ENCODE peak calls at places on chromosomes 16 and 17, in seven cellular contexts. K is GM12878, R is K562, F is HCT116, D is H1, S is SK-N-SH, U is HepG2. J is an unnamed sample.

GRCh38 chr17:43356999-43357398 is 41.8 kb upstream of the ARL4D start:
- DNase-seq in K (no peak), R (no peak), F (no peak), D (no peak), S (no peak), U (no peak), J (no peak)

GRCh38 chr16:46826618-46827017 is 4.4 kb downstream of the C16orf87 start:
- DNase-seq in K (no peak), R (no peak), F (no peak), D (no peak), S (no peak), U (no peak), J (no peak)

GRCh38 chr17:76076765-76077581 is 2.0 kb upstream of the ZACN start:
- DNase-seq in K (no peak), R (no peak), F (no peak), D (peak), S (peak), U (no peak), J (no peak)

GRCh38 chr17:37516131-37516561 is 26.5 kb downstream of the DUSP14 start:
- DNase-seq in K (no peak), R (no peak), F (no peak), D (no peak), S (no peak), U (no peak), J (no peak)

GRCh38 chr16:1584926-1585487 is 26.9 kb downstream of the IFT140 start:
- DNase-seq in K (no peak), R (no peak), F (no peak), D (no peak), S (no peak), U (no peak), J (no peak)

GRCh38 chr17:31571124-31571892 is 179.8 kb downstream of the RAB11FIP4 start:
- DNase-seq in K (no peak), R (no peak), F (no peak), D (no peak), S (no peak), U (no peak), J (no peak)

GRCh38 chr16:74568961-74569631 is 37.8 kb downstream of the GLG1 start:
- DNase-seq in K (no peak), R (no peak), F (no peak), D (no peak), S (no peak), U (no peak), J (peak)

GRCh38 chr17:17129466-17129865 is 76.7 kb downstream of the PLD6 start:
- DNase-seq in K (no peak), R (no peak), F (no peak), D (no peak), S (no peak), U (no peak), J (no peak)

GRCh38 chr16:19114359-19115147 is 789 bp downstream of the ITPRIPL2 start:
- DNase-seq in K (no peak), R (no peak), F (no peak), D (peak), S (peak), U (no peak), J (peak)

GRCh38 chr16:55437627-55438026 is 41.4 kb upstream of the MMP2 start:
- DNase-seq in K (no peak), R (no peak), F (no peak), D (no peak), S (no peak), U (no peak), J (no peak)

GRCh38 chr17:54899721-54900456 is 763 bp upstream of the TOM1L1 start:
- DNase-seq in K (no peak), R (peak), F (no peak), D (peak), S (peak), U (peak), J (no peak)

GRCh38 chr16:51713502-51713901 is 562.4 kb upstream of the SALL1 start:
- DNase-seq in K (no peak), R (no peak), F (no peak), D (no peak), S (no peak), U (no peak), J (no peak)

GRCh38 chr17:80474231-80474932 is 2.0 kb downstream of the NPTX1 start:
- DNase-seq in K (no peak), R (peak), F (peak), D (no peak), S (peak), U (no peak), J (peak)

GRCh38 chr16:87350681-87351319 is 32.8 kb downstream of the FBXO31 start:
- DNase-seq in K (no peak), R (no peak), F (no peak), D (no peak), S (peak), U (no peak), J (no peak)

GRCh38 chr16:4240624-4241023 is 1.3 kb downstream of the SRL start:
- DNase-seq in K (no peak), R (no peak), F (no peak), D (no peak), S (peak), U (no peak), J (no peak)

GRCh38 chr17:66431910-66432309 is 129.5 kb downstream of the PRKCA start:
- DNase-seq in K (no peak), R (no peak), F (no peak), D (no peak), S (no peak), U (no peak), J (no peak)

GRCh38 chr17:13584701-13585080 is 17.0 kb downstream of the HS3ST3A1 start:
- DNase-seq in K (no peak), R (no peak), F (no peak), D (no peak), S (no peak), U (no peak), J (no peak)

GRCh38 chr17:77320046-77320445 is 179.3 kb downstream of the SEC14L1 start:
- DNase-seq in K (no peak), R (no peak), F (no peak), D (no peak), S (peak), U (no peak), J (no peak)

GRCh38 chr17:37706446-37706845 is 38.4 kb downstream of the HNF1B start:
- DNase-seq in K (no peak), R (no peak), F (no peak), D (no peak), S (no peak), U (peak), J (no peak)

DNA sequence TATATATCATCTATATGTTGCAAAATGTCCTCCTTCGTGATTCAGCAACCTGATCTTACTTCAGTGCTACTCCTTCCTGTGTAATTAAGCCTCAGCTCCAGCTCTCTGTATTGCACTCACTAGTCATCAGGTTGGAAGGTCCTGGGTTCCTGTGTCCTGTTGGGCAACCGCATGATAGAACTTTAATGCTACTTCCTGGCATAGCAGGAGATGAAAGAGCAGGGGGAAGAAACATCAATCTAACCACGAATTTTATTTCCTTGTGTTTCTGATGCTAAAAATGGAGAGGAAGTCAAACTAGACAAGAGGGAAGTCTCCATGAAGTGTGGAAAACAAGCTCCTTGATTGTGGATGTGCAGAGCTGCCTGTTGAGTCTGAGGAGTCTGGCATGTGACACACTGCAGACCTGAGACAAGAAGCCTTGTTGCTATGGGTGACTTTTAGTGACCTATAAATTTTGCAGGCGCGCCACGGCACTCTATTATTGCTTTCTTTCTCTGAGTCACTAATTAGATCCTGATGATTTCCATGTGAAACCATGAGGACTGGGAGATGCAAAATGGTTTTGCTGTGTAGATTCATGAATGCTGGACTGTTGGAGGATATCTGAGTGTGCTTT is 25.6 kb downstream of the IGSF6 start:
- DNase-seq in K (no peak), R (no peak), F (peak), D (no peak), S (peak), U (peak), J (no peak)
- TF ChIP-seq JUND in K (no peak), R (no peak), F (no peak), D (no peak), S (peak), U (no peak), J (no peak)

GRCh38 chr17:83057397-83057761 is 22.0 kb upstream of the METRNL start:
- DNase-seq in K (no peak), R (no peak), F (no peak), D (no peak), S (peak), U (no peak), J (no peak)
- TF ChIP-seq JUND in K (no peak), R (no peak), F (no peak), D (no peak), S (no peak), U (no peak), J (no peak)

GRCh38 chr17:751269-752001 is 629 bp downstream of the GEMIN4 start:
- DNase-seq in K (no peak), R (peak), F (no peak), D (peak), S (peak), U (no peak), J (peak)
- TF ChIP-seq JUND in K (no peak), R (no peak), F (no peak), D (no peak), S (no peak), U (no peak), J (no peak)

DNA sequence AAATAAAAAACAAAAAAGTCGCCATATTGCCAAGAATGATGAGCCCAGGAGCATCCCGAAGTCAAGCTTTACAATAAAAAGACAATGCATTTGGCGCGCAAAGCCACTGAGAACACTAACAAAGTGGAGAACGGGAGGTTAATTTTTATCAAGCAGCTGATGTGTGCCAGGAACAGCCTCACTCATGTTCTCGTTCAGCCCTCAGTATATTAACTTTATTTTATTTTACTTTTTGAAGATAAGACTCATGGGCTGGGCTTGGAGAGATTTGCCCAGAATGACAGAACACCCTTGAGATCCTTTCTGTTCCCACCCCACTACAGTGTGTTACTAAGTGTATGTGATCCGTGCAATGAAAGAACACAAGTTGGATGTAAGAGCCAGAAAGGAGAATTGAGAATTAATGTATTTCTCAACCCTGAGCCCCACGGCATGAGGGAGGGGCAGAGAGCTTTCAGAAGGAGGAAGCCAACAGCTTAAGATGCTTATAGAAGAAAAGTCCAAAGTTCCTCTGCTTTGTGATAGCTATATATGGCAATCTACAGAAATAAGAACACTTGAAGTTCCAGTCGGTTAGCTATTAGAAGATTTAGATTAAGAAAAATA is 48.4 kb downstream of the COTL1 start:
- DNase-seq in K (peak), R (no peak), F (no peak), D (no peak), S (no peak), U (no peak), J (no peak)
- TF ChIP-seq JUND in K (no peak), R (no peak), F (no peak), D (no peak), S (no peak), U (no peak), J (no peak)

GRCh38 chr16:15855704-15856003 is 1.2 kb downstream of the MYH11 start:
- DNase-seq in K (no peak), R (no peak), F (no peak), D (no peak), S (no peak), U (no peak), J (no peak)
- TF ChIP-seq JUND in K (no peak), R (no peak), F (no peak), D (no peak), S (no peak), U (no peak), J (no peak)

DNA sequence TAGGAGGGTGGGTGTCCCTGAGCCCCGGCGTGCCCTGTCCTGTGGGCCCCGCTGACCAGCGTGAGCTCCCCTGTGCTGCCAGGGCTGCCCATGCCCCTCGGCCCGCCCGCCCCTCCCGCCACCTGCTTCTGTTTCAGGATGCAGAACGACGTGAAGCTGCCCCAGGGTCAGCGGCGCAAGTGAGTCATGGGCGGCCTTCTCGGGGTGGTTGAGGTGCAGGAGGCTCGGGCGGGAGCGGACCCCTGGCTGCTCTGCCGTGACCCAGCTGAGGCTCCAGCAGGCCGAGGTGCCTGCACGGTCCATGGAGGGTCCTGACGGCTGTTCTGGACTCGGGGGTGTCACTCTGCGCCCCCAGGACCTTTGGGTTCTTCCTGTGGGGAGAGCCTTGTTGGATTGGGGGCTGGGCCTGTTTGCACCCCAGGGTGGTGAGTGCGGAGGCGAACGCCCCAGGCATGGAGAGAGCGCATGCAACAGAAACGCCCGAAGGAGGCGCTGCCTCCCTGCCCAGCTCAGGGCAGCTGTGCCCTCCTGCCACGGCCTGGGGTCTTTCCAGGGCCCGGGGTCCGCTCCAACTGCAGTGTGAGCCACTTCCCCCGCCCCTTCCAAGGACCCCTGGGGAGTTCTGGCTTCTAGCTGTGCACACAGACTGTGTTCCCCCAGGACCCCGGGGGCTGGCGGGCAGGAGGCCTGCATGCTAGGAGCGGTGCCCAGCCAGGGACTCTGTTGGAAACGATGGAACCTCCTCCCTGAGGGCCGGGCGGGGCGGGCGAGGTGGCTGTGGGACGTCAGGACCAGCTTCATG is 4.0 kb downstream of the SLC25A10 start:
- DNase-seq in K (no peak), R (no peak), F (no peak), D (no peak), S (no peak), U (no peak), J (no peak)
- TF ChIP-seq JUND in K (no peak), R (no peak), F (no peak), D (no peak), S (no peak), U (no peak), J (no peak)

DNA sequence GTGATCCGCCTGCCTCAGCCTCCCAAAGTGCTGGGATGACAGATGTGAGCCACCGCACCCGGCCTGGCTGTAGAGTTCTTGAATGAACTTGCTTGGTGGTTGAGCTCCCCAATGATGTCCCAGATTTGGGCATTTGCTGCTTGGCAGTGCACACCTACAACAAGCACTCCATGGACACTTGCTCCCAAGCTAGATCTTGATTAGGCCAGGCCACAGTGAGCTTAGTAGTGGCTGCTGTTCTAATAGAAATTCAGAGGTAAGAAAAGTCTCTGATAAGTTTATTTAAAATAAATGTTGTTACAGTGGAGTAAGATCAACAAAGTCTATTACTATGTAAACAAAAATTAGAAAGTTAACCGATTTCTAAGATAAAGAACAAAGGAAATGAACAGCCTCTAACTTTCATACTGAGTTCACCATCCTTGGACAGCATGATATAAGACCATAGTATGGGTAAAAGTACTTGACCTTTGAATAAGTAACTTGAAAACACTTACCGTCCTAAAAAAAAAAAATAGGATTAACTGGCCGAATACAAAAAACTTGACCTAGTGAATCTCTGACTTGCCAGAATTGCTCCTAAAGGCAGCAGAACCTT is 951 bp downstream of the TMED6 start:
- DNase-seq in K (no peak), R (no peak), F (no peak), D (no peak), S (no peak), U (peak), J (no peak)
- TF ChIP-seq JUND in K (no peak), R (no peak), F (no peak), D (no peak), S (no peak), U (no peak), J (no peak)

GRCh38 chr17:83056583-83057396 is 22.6 kb upstream of the METRNL start:
- DNase-seq in K (no peak), R (no peak), F (no peak), D (peak), S (peak), U (no peak), J (no peak)

GRCh38 chr17:83053779-83054451 is 25.5 kb upstream of the METRNL start:
- DNase-seq in K (no peak), R (no peak), F (no peak), D (peak), S (no peak), U (no peak), J (no peak)

GRCh38 chr17:83054518-83055125 is 24.8 kb upstream of the METRNL start:
- DNase-seq in K (no peak), R (no peak), F (no peak), D (peak), S (no peak), U (no peak), J (no peak)

GRCh38 chr17:83057793-83058477 is 21.5 kb upstream of the METRNL start:
- DNase-seq in K (no peak), R (no peak), F (no peak), D (no peak), S (peak), U (no peak), J (no peak)

DNA sequence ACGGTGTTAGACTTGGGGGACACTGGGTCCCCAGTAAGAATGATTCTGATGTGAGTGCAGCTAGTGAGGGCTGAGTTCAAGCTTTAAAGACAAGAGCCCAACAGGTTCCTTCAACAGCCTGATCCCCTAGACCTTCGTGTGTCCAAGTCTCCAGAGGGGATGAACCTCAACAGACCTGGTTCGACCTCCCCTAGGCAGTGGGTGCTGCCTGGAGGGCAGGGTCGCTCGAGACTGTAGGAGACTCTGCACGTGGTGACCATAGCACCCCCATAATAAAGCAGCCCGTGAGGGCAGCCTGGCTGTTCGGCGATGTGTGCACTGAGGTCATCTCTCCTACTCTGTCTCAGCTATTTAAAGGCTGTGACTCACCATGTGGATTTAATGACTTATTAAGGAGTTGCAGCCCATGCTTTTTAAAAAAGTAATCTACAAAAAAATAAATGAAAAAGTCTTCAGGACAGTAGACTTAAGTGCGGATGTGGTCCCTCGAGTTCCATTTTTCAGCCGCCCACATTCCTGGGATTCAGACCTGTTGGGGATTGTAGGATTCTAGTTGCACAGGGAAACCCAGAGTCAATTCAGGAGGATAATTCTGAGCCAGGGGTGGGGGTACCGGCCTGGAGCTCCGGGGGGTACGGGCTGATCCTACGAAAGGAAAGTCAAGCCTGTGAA is 23.4 kb upstream of the METRNL start:
- DNase-seq in K (no peak), R (no peak), F (no peak), D (peak), S (no peak), U (peak), J (no peak)
- TF ChIP-seq JUND in K (no peak), R (peak), F (no peak), D (no peak), S (no peak), U (no peak), J (no peak)

GRCh38 chr17:60351012-60351695 is 40.8 kb downstream of the USP32 start:
- DNase-seq in K (no peak), R (no peak), F (no peak), D (no peak), S (no peak), U (no peak), J (no peak)

DNA sequence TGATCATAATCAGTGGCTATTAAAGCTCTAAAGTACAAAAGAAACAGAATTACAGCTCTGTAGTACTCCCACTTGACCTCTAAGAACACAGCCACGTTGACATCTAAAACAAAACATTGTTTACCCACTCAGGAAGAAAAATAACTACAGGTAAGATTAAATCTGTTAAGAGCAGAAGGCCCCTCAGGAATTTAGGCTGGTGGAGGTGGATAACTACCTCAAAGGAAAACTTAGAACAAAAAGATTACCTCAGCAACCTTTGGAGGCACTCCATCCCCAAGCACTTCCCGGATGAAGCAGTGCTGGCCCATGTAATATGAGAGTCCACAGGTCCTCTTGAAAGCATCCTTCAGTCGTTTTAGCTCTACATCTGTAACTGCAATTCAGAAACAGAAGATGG is 46.7 kb downstream of the USP32 start:
- DNase-seq in K (no peak), R (no peak), F (no peak), D (no peak), S (no peak), U (no peak), J (peak)
- TF ChIP-seq JUND in K (no peak), R (no peak), F (no peak), D (no peak), S (no peak), U (no peak), J (no peak)

DNA sequence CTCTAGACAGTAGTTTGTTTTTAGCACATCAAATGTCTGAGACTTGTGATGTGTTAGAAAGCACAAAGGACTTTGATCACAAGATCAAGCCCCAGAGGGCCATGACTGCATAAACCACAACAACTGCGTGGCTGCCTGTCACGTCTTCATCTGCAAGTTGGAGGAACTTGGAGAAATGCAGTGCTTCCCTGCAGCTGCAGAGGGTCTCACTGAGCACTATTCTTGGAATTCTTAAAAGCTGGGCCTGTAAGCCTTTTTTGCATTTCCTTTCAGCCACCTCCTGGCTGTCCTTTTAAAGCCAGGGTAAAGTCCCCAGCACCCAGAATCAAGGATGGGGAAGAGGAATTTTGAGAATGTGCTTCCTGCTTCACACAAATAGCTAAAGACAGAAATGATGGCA is 431.3 kb downstream of the MAF start:
- DNase-seq in K (no peak), R (no peak), F (no peak), D (no peak), S (no peak), U (no peak), J (no peak)
- TF ChIP-seq JUND in K (no peak), R (no peak), F (no peak), D (no peak), S (no peak), U (no peak), J (no peak)